ENCODE peak calls at places on chromosomes 3 and 15, in seven cellular contexts. One of them, this sample, is unnamed.

GRCh38 chr3:141059816-141060215 is 8.7 kb downstream of the SPSB4 start:
- DNase-seq in GM12892: no peak
- DNase-seq in H1: peak
- DNase-seq in HepG2: no peak
- DNase-seq in K562: no peak
- DNase-seq in SK-N-SH: no peak
- DNase-seq in GM12878: no peak
- DNase-seq in this sample: no peak

GRCh38 chr3:45841380-45841700 is 579 bp downstream of the LZTFL1 start:
- DNase-seq in GM12892: no peak
- DNase-seq in H1: no peak
- DNase-seq in HepG2: peak
- DNase-seq in K562: no peak
- DNase-seq in SK-N-SH: no peak
- DNase-seq in GM12878: no peak
- DNase-seq in this sample: no peak

GRCh38 chr15:60735559-60736047 is 256.7 kb upstream of the ICE2 start:
- DNase-seq in GM12892: no peak
- DNase-seq in H1: no peak
- DNase-seq in HepG2: peak
- DNase-seq in K562: no peak
- DNase-seq in SK-N-SH: no peak
- DNase-seq in GM12878: no peak
- DNase-seq in this sample: no peak

GRCh38 chr3:196890309-196890708 is 22.6 kb downstream of the SENP5 start:
- DNase-seq in GM12892: no peak
- DNase-seq in H1: no peak
- DNase-seq in HepG2: no peak
- DNase-seq in K562: no peak
- DNase-seq in SK-N-SH: no peak
- DNase-seq in GM12878: no peak
- DNase-seq in this sample: no peak

GRCh38 chr15:97791824-97792792 is 168.4 kb upstream of the ARRDC4 start:
- DNase-seq in GM12892: no peak
- DNase-seq in H1: peak
- DNase-seq in HepG2: no peak
- DNase-seq in K562: no peak
- DNase-seq in SK-N-SH: no peak
- DNase-seq in GM12878: no peak
- DNase-seq in this sample: no peak

GRCh38 chr3:194870394-194871110 is 184.9 kb downstream of the FAM43A start:
- DNase-seq in GM12892: no peak
- DNase-seq in H1: no peak
- DNase-seq in HepG2: no peak
- DNase-seq in K562: no peak
- DNase-seq in SK-N-SH: no peak
- DNase-seq in GM12878: no peak
- DNase-seq in this sample: no peak

GRCh38 chr3:193971268-193971751 is 164.6 kb upstream of the HES1 start:
- DNase-seq in GM12892: no peak
- DNase-seq in H1: no peak
- DNase-seq in HepG2: no peak
- DNase-seq in K562: no peak
- DNase-seq in SK-N-SH: no peak
- DNase-seq in GM12878: peak
- DNase-seq in this sample: peak

GRCh38 chr15:61556037-61556648 is 327.0 kb upstream of the RORA start:
- DNase-seq in GM12892: no peak
- DNase-seq in H1: no peak
- DNase-seq in HepG2: peak
- DNase-seq in K562: no peak
- DNase-seq in SK-N-SH: no peak
- DNase-seq in GM12878: no peak
- DNase-seq in this sample: no peak

GRCh38 chr3:170437151-170437550 is 18.5 kb downstream of the CLDN11 start:
- DNase-seq in GM12892: no peak
- DNase-seq in H1: no peak
- DNase-seq in HepG2: no peak
- DNase-seq in K562: no peak
- DNase-seq in SK-N-SH: no peak
- DNase-seq in GM12878: no peak
- DNase-seq in this sample: no peak

GRCh38 chr3:194906229-194906629 is 220.5 kb downstream of the FAM43A start:
- DNase-seq in GM12892: no peak
- DNase-seq in H1: no peak
- DNase-seq in HepG2: peak
- DNase-seq in K562: no peak
- DNase-seq in SK-N-SH: no peak
- DNase-seq in GM12878: no peak
- DNase-seq in this sample: no peak

GRCh38 chr3:64028754-64029153 is 5.5 kb upstream of the PSMD6 start:
- DNase-seq in GM12892: no peak
- DNase-seq in H1: no peak
- DNase-seq in HepG2: no peak
- DNase-seq in K562: no peak
- DNase-seq in SK-N-SH: no peak
- DNase-seq in GM12878: no peak
- DNase-seq in this sample: no peak

GRCh38 chr15:79595995-79596622 is 164.0 kb downstream of the MINAR1 start:
- DNase-seq in GM12892: peak
- DNase-seq in H1: peak
- DNase-seq in HepG2: peak
- DNase-seq in K562: peak
- DNase-seq in SK-N-SH: peak
- DNase-seq in GM12878: peak
- DNase-seq in this sample: peak

GRCh38 chr3:69774029-69774428 is 34.8 kb downstream of the MITF start:
- DNase-seq in GM12892: no peak
- DNase-seq in H1: no peak
- DNase-seq in HepG2: no peak
- DNase-seq in K562: no peak
- DNase-seq in SK-N-SH: no peak
- DNase-seq in GM12878: no peak
- DNase-seq in this sample: no peak

GRCh38 chr15:71748327-71748726 is 62.0 kb upstream of the NR2E3 start:
- DNase-seq in GM12892: no peak
- DNase-seq in H1: no peak
- DNase-seq in HepG2: no peak
- DNase-seq in K562: no peak
- DNase-seq in SK-N-SH: no peak
- DNase-seq in GM12878: no peak
- DNase-seq in this sample: no peak

GRCh38 chr3:76063019-76063418 is 277.7 kb upstream of the ZNF717 start:
- DNase-seq in GM12892: no peak
- DNase-seq in H1: no peak
- DNase-seq in HepG2: no peak
- DNase-seq in K562: no peak
- DNase-seq in SK-N-SH: no peak
- DNase-seq in GM12878: no peak
- DNase-seq in this sample: no peak

GRCh38 chr3:169264711-169265110 is 398.8 kb downstream of the MECOM start:
- DNase-seq in GM12892: no peak
- DNase-seq in H1: no peak
- DNase-seq in HepG2: no peak
- DNase-seq in K562: no peak
- DNase-seq in SK-N-SH: peak
- DNase-seq in GM12878: no peak
- DNase-seq in this sample: no peak

GRCh38 chr15:74006774-74007639 is 12.5 kb downstream of the PML start:
- DNase-seq in GM12892: no peak
- DNase-seq in H1: no peak
- DNase-seq in HepG2: no peak
- DNase-seq in K562: no peak
- DNase-seq in SK-N-SH: no peak
- DNase-seq in GM12878: no peak
- DNase-seq in this sample: no peak

GRCh38 chr15:74011610-74012009 is 17.1 kb downstream of the PML start:
- DNase-seq in GM12892: no peak
- DNase-seq in H1: no peak
- DNase-seq in HepG2: no peak
- DNase-seq in K562: no peak
- DNase-seq in SK-N-SH: no peak
- DNase-seq in GM12878: no peak
- DNase-seq in this sample: no peak

GRCh38 chr15:74010929-74011540 is 16.5 kb downstream of the PML start:
- DNase-seq in GM12892: no peak
- DNase-seq in H1: no peak
- DNase-seq in HepG2: peak
- DNase-seq in K562: no peak
- DNase-seq in SK-N-SH: no peak
- DNase-seq in GM12878: no peak
- DNase-seq in this sample: no peak

GRCh38 chr15:74008901-74009300 is 14.4 kb downstream of the PML start:
- DNase-seq in GM12892: no peak
- DNase-seq in H1: no peak
- DNase-seq in HepG2: no peak
- DNase-seq in K562: no peak
- DNase-seq in SK-N-SH: no peak
- DNase-seq in GM12878: no peak
- DNase-seq in this sample: no peak

GRCh38 chr15:74007820-74008371 is 13.4 kb downstream of the PML start:
- DNase-seq in GM12892: no peak
- DNase-seq in H1: no peak
- DNase-seq in HepG2: no peak
- DNase-seq in K562: no peak
- DNase-seq in SK-N-SH: no peak
- DNase-seq in GM12878: no peak
- DNase-seq in this sample: no peak
- TF ChIP-seq TAF1 in GM12892: no peak
- TF ChIP-seq TAF1 in H1: no peak
- TF ChIP-seq TAF1 in HepG2: no peak
- TF ChIP-seq TAF1 in K562: no peak
- TF ChIP-seq TAF1 in SK-N-SH: no peak
- TF ChIP-seq TAF1 in GM12878: no peak
- TF ChIP-seq TAF1 in this sample: no peak

GRCh38 chr15:99953886-99954285 is 220.6 kb upstream of the LYSMD4 start:
- DNase-seq in GM12892: no peak
- DNase-seq in H1: peak
- DNase-seq in HepG2: no peak
- DNase-seq in K562: no peak
- DNase-seq in SK-N-SH: no peak
- DNase-seq in GM12878: no peak
- DNase-seq in this sample: no peak

GRCh38 chr15:99954361-99955180 is 221.3 kb upstream of the LYSMD4 start:
- DNase-seq in GM12892: no peak
- DNase-seq in H1: peak
- DNase-seq in HepG2: no peak
- DNase-seq in K562: no peak
- DNase-seq in SK-N-SH: no peak
- DNase-seq in GM12878: no peak
- DNase-seq in this sample: no peak

GRCh38 chr15:99955181-99955525 is 221.9 kb upstream of the LYSMD4 start:
- DNase-seq in GM12892: no peak
- DNase-seq in H1: no peak
- DNase-seq in HepG2: no peak
- DNase-seq in K562: no peak
- DNase-seq in SK-N-SH: no peak
- DNase-seq in GM12878: no peak
- DNase-seq in this sample: no peak

GRCh38 chr15:99955532-99955931 is 222.3 kb upstream of the LYSMD4 start:
- DNase-seq in GM12892: no peak
- DNase-seq in H1: no peak
- DNase-seq in HepG2: no peak
- DNase-seq in K562: no peak
- DNase-seq in SK-N-SH: no peak
- DNase-seq in GM12878: no peak
- DNase-seq in this sample: no peak

GRCh38 chr15:99951471-99951870 is 218.2 kb upstream of the LYSMD4 start:
- DNase-seq in GM12892: no peak
- DNase-seq in H1: no peak
- DNase-seq in HepG2: no peak
- DNase-seq in K562: no peak
- DNase-seq in SK-N-SH: no peak
- DNase-seq in GM12878: no peak
- DNase-seq in this sample: no peak
- TF ChIP-seq POLR2AphosphoS5 in GM12892: no peak
- TF ChIP-seq POLR2AphosphoS5 in H1: no peak
- TF ChIP-seq POLR2AphosphoS5 in HepG2: no peak
- TF ChIP-seq POLR2AphosphoS5 in K562: no peak
- TF ChIP-seq POLR2AphosphoS5 in SK-N-SH: no peak
- TF ChIP-seq POLR2AphosphoS5 in GM12878: no peak
- TF ChIP-seq POLR2AphosphoS5 in this sample: no peak

DNA sequence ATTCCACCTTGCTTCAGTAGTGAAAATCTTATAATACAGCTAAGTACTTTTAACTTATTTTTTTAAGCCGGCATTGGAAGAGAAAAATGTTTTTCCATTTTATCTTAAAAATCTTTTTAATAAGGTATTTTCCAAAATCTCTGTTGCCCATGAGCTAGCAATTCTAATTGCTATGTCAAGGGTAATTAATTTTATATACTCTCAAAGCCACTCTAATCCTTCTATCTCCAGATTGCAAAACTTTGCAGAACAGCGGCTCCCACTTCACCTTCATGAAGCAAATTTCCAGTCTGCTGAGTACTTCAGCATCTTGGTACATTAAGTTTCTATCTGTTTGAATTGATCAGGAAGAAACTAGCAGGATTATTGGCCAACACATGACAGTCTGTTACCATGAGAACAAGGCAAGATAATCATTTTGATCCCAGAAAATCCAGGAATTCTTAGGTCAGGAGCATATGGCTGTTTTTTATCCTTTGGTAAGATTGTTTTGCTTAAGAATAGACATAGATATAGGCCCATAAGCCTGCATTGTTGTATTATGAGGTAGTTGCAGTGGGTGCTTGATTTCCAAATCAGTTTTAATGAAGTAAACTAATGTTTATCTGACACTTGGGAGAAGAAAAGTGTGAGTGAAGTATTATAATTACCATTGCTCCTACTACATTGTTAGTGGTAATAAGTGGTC is 6.0 kb downstream of the TIPARP start:
- DNase-seq in GM12892: no peak
- DNase-seq in H1: no peak
- DNase-seq in HepG2: no peak
- DNase-seq in K562: no peak
- DNase-seq in SK-N-SH: no peak
- DNase-seq in GM12878: no peak
- DNase-seq in this sample: no peak
- TF ChIP-seq TAF1 in GM12892: no peak
- TF ChIP-seq TAF1 in H1: no peak
- TF ChIP-seq TAF1 in HepG2: no peak
- TF ChIP-seq TAF1 in K562: no peak
- TF ChIP-seq TAF1 in SK-N-SH: no peak
- TF ChIP-seq TAF1 in GM12878: no peak
- TF ChIP-seq TAF1 in this sample: no peak

DNA sequence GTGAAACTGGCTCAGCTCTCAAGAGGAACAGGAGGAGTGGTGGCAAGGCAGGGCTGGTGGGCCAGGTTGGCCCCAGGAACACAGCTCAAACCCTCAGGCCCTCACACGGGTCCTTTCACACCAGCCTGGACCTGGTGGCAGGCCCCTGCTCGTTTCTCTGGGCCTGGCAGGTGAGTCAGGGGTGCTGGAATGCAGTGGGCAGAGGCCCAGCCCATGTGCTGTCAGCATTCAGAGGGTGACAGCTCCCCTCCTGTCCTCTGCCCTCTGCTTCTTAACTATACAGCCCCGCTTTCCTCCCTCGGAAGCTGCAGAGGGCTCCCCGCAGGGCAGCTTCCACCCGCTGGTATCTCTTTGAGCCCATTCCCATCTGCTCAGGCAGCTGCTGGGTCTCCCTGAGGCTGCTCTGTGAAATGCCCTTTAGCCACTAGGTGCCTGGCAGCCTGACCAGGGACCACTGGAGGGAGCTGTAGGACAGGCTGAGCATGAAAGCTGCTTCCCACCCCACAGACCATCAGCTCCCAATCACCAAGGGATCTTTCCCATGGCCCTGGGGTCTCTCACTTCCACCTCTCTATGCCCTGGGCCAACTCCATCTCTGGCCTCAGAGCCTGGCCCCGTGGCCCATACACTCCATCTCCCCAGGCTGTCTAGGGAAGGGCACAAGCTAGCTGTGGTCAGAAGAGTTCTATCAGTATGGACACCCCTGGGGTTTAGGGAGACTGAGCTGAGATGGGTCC is 24.8 kb downstream of the SHF start:
- DNase-seq in GM12892: peak
- DNase-seq in H1: peak
- DNase-seq in HepG2: peak
- DNase-seq in K562: peak
- DNase-seq in SK-N-SH: peak
- DNase-seq in GM12878: peak
- DNase-seq in this sample: peak
- TF ChIP-seq POLR2AphosphoS5 in GM12892: no peak
- TF ChIP-seq POLR2AphosphoS5 in H1: peak
- TF ChIP-seq POLR2AphosphoS5 in HepG2: no peak
- TF ChIP-seq POLR2AphosphoS5 in K562: no peak
- TF ChIP-seq POLR2AphosphoS5 in SK-N-SH: no peak
- TF ChIP-seq POLR2AphosphoS5 in GM12878: no peak
- TF ChIP-seq POLR2AphosphoS5 in this sample: no peak

This sample was measured in GM12891.